ENCODE peak calls at places on chromosome 22, in eight cellular contexts. W is trophoblast cell, A is thoracic aorta, E is body of pancreas, J is PC-3, Q is Peyer's patch, D is upper lobe of right lung, T is psoas muscle. U is an unnamed sample.

GRCh38 chr22:25706197-25706596 is 35.8 kb upstream of the MYO18B start:
- DNase-seq in D (no peak), A (no peak), W (no peak), T (no peak), E (no peak), J (no peak), Q (no peak), U (no peak)

GRCh38 chr22:32352681-32353080 is 5.0 kb upstream of the RFPL3 start:
- DNase-seq in E (no peak), A (no peak), T (no peak), W (no peak), Q (no peak), J (no peak), D (no peak), U (no peak)

GRCh38 chr22:20793386-20794131 is 19.6 kb downstream of the SERPIND1 start:
- DNase-seq in A (no peak), J (no peak), D (no peak), W (peak; percentile 48), T (no peak), E (no peak), Q (no peak), U (no peak)

GRCh38 chr22:28148816-28149465 is 229.9 kb upstream of the PITPNB start:
- DNase-seq in D (no peak), T (no peak), W (no peak), J (no peak), E (no peak), A (no peak), Q (no peak), U (no peak)

GRCh38 chr22:48245119-48245485 is 1482.7 kb downstream of the TBC1D22A start:
- DNase-seq in T (no peak), E (no peak), A (no peak), D (no peak), Q (no peak), J (no peak), W (no peak), U (no peak)

GRCh38 chr22:40009953-40010751 is 15.4 kb downstream of the FAM83F start:
- DNase-seq in E (no peak), D (no peak), W (no peak), Q (peak; percentile 49), T (no peak), A (no peak), J (no peak), U (no peak)

GRCh38 chr22:32994921-32995320 is 63.3 kb downstream of the SYN3 start:
- DNase-seq in T (no peak), A (no peak), D (no peak), E (no peak), Q (no peak), J (no peak), W (no peak), U (no peak)

GRCh38 chr22:22171357-22172218 is 73.0 kb upstream of the VPREB1 start:
- DNase-seq in D (no peak), J (peak; percentile 44), E (no peak), Q (no peak), W (peak; percentile 55), A (no peak), T (no peak), U (no peak)

GRCh38 chr22:37044634-37045625 is 6.6 kb upstream of the KCTD17 start:
- DNase-seq in J (peak; percentile 37), W (peak; percentile 12), D (no peak), T (no peak), A (no peak), Q (no peak), E (no peak), U (no peak)

GRCh38 chr22:37454857-37455686 is 27.8 kb upstream of the ELFN2 start:
- DNase-seq in J (peak; percentile 84), Q (no peak), W (peak; percentile 71), T (no peak), A (no peak), E (no peak), D (peak; percentile 79), U (no peak)

GRCh38 chr22:41857160-41857859 is 24.4 kb downstream of the SREBF2 start:
- DNase-seq in W (peak; percentile 59), D (no peak), E (peak; percentile 21), A (no peak), T (peak; percentile 39), Q (no peak), J (peak; percentile 87), U (peak; percentile 31)
- H3K4me3 ChIP-seq in W (no peak overlapping the region), D (no peak overlapping the region), E (no peak overlapping the region), A (no peak overlapping the region), T (no peak overlapping the region), Q (no peak overlapping the region), J (no peak overlapping the region), U (no peak overlapping the region)

GRCh38 chr22:49307870-49308269 is 519.8 kb downstream of the BRD1 start:
- DNase-seq in J (no peak), T (peak; percentile 1), E (peak; percentile 2), A (no peak), Q (peak; percentile 36), W (no peak), D (peak; percentile 50), U (no peak)

GRCh38 chr22:49305966-49306631 is 521.6 kb downstream of the BRD1 start:
- DNase-seq in J (no peak), D (peak; percentile 53), Q (peak; percentile 22), W (no peak), T (no peak), A (no peak), E (peak; percentile 9), U (no peak)

GRCh38 chr22:49308300-49308699 is 519.4 kb downstream of the BRD1 start:
- DNase-seq in J (no peak), T (no peak), A (no peak), W (no peak), D (no peak), E (no peak), Q (no peak), U (no peak)

GRCh38 chr22:49306632-49306975 is 521.1 kb downstream of the BRD1 start:
- DNase-seq in T (no peak), W (no peak), A (no peak), Q (peak; percentile 39), J (no peak), E (peak; percentile 6), D (peak; percentile 46), U (no peak)

DNA sequence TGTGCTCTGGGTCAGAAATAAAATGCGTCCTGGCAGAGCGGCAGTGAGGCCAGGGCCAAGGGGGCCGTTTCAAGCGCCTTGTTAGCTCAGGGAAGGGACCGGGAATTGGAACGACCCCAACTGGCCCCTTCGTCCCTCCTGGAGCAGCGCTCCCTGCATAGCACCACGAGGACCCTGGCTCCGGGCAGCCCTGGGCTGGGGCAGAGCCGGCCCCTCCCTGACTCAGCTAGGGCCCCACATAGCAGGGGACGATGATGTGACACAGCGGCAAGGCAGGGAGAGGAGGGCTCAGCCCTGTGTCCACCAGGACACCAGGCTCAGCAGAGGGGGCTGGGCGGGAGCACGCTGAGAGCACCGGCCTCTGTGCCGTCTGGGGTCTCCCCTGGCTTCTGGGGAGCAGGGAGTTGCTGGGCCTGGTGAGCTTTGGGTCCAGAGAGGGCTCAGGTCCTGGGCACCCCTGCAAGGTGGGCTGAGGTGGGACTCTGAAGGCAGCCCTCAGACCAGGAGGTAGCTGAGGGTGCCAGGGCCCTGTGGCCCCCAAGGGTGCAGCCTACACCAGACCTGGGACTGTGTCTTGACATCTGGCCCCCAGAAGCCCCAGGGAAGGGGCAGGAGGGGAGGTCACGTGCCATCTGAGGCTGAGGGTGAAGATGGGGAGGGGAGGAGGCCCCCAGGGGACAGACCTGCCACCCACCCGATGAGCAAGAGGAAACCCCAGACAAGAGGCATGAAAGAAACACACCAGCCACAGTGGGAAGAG is 520.4 kb downstream of the BRD1 start:
- DNase-seq in D (peak; percentile 58), T (no peak), E (peak; percentile 4), Q (peak; percentile 27), J (no peak), A (no peak), W (no peak), U (no peak)
- H3K4me3 ChIP-seq in D (no peak overlapping the region), T (no peak overlapping the region), E (no peak overlapping the region), Q (no peak overlapping the region), J (no peak overlapping the region), A (no peak overlapping the region), W (no peak overlapping the region), U (no peak overlapping the region)

DNA sequence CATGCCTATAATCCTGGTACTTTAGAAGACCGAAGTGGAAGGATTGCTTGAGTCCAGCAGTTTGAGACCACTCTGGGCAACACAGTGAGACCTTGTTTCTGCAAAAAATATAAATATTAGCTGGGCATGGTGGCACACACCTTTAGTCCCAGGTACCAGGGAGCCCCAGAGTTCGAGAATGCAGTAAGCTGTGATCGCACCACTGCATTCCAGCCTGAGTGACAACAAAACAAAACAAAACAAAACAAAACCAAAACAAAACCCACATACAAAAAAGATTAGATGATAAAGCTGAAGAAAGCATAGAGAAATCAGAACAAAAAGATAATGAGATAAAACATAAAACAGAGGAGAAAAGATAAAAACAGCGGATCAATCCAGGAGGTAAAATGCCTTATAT is 62.1 kb downstream of the TCF20 start:
- DNase-seq in T (no peak), E (no peak), Q (no peak), J (no peak), W (peak; percentile 46), A (no peak), D (no peak), U (no peak)
- H3K4me3 ChIP-seq in T (no peak overlapping the region), E (no peak overlapping the region), Q (no peak overlapping the region), J (no peak overlapping the region), W (no peak overlapping the region), A (no peak overlapping the region), D (no peak overlapping the region), U (no peak overlapping the region)

GRCh38 chr22:30870451-30871345 is 97.9 kb downstream of the MORC2 start:
- DNase-seq in W (no peak), J (no peak), A (no peak), D (peak; percentile 64), Q (peak; percentile 44), E (no peak), T (no peak), U (peak; percentile 9)

GRCh38 chr22:30869996-30870395 is 98.6 kb downstream of the MORC2 start:
- DNase-seq in D (peak; percentile 40), W (no peak), J (no peak), A (no peak), Q (no peak), T (no peak), E (no peak), U (no peak)

GRCh38 chr22:30867746-30868662 is 100.6 kb downstream of the MORC2 start:
- DNase-seq in T (no peak), Q (no peak), E (no peak), D (peak; percentile 54), J (no peak), W (no peak), A (no peak), U (no peak)

GRCh38 chr22:30866811-30867271 is 101.7 kb downstream of the MORC2 start:
- DNase-seq in J (peak; percentile 14), T (no peak), W (no peak), A (no peak), D (peak; percentile 19), Q (no peak), E (peak; percentile 6), U (peak; percentile 9)

DNA sequence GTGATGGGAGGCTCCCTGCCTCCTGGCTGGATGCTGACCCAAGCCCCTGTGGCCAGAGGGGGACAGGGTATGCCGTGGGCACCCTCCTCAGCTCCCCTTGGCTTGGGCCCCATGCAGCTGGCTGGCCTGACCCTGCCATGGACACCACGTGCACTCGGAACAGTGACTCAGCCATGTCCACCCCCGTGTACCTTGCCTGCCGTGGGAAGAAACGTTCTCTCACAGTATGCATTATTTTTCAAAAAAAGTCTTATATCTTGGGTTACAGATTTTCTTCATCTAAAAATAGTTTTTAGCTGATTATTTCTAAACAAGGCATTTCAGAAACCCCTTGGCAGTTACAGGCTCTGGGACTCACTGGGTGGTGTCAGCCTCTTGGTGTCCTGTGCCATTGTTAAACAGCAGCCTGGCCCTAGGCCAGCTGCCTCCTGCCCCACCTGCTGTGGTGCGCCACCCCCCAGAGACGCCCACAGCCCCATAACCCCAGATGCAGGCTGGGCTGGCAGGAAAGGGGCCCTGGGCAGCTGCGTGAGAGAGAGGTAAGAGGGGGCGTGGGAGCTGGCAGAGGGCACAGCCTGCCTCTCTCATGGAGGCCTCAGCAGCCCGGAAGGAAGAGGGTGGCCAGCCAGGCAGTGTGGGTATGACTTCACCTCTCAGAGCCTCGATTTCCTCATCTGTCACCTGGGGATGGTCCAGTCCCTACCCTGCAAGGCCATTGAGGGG is 99.8 kb downstream of the MORC2 start:
- DNase-seq in W (no peak), T (no peak), D (peak; percentile 54), A (no peak), Q (no peak), E (no peak), J (no peak), U (peak; percentile 8)
- H3K4me3 ChIP-seq in W (no peak overlapping the region), T (no peak overlapping the region), D (no peak overlapping the region), A (no peak overlapping the region), Q (no peak overlapping the region), E (no peak overlapping the region), J (no peak overlapping the region), U (no peak overlapping the region)

U was measured in uterus.